ENCODE peak calls at places on chromosome 1, in five cellular contexts. T, U, X, G and C are unnamed samples.

GRCh38 chr1:177669161-177669560 is 300.7 kb downstream of the SEC16B start:
- DNase-seq in T (no peak), U (no peak), X (no peak), G (no peak), C (no peak)

GRCh38 chr1:5455651-5456050 is 536.6 kb downstream of the NPHP4 start:
- DNase-seq in T (no peak), U (no peak), X (no peak), G (no peak), C (no peak)

GRCh38 chr1:53186533-53186932 is 10.1 kb upstream of the CPT2 start:
- DNase-seq in T (no peak), U (no peak), X (no peak), G (no peak), C (no peak)

GRCh38 chr1:202835548-202836072 is 24.9 kb downstream of the PCAT6 start:
- DNase-seq in T (no peak), U (no peak), X (no peak), G (no peak), C (no peak)

GRCh38 chr1:54227091-54227602 is 27.2 kb downstream of the MRPL37 start:
- DNase-seq in T (peak; percentile 87), U (no peak), X (no peak), G (peak; percentile 18), C (peak; percentile 93)

GRCh38 chr1:202010042-202011015 is at the start of gene ELF3:
- DNase-seq in T (peak; percentile 55), U (no peak), X (no peak), G (peak; percentile 98), C (peak; percentile 76)

GRCh38 chr1:19640363-19641316 is 3.5 kb upstream of the NBL1 start:
- DNase-seq in T (peak; percentile 44), U (no peak), X (no peak), G (peak; percentile 74), C (peak; percentile 18)

GRCh38 chr1:232306269-232306911 is 323.5 kb downstream of the SIPA1L2 start:
- DNase-seq in T (peak; percentile 3), U (no peak), X (no peak), G (no peak), C (no peak)

GRCh38 chr1:51230501-51231078 is 5.5 kb upstream of the RNF11 start:
- DNase-seq in T (no peak), U (no peak), X (no peak), G (no peak), C (no peak)

GRCh38 chr1:207944571-207944970 is 33.6 kb upstream of the CD34 start:
- DNase-seq in T (peak; percentile 65), U (no peak), X (no peak), G (peak; percentile 2), C (peak; percentile 76)

GRCh38 chr1:86500731-86501130 is 32.0 kb downstream of the CLCA1 start:
- DNase-seq in T (no peak), U (no peak), X (no peak), G (no peak), C (no peak)

GRCh38 chr1:72178266-72178665 is 104.1 kb downstream of the NEGR1 start:
- DNase-seq in T (peak; percentile 45), U (no peak), X (no peak), G (no peak), C (no peak)

GRCh38 chr1:165898837-165899236 is 71.4 kb downstream of the UCK2 start:
- DNase-seq in T (peak; percentile 97), U (peak; percentile 99), X (no peak), G (no peak), C (peak; percentile 96)